ENCODE peak calls at places on chromosome 13, in eight cellular contexts. One of them, this sample, is unnamed.

GRCh38 chr13:39284801-39285388 is 246.6 kb downstream of the NHLRC3 start:
- DNase-seq in COR-L47: no peak
- DNase-seq in type B pancreatic cell: no peak
- DNase-seq in activated naive CD8-positive, alpha-beta T cell treated with anti-CD3 and anti-CD28 coated beads, Interleukin-2, amount 10 ng/mL, durations not matched to agents 7 days and 5 days: no peak
- DNase-seq in aorta: no peak
- DNase-seq in hepatic stellate cell: no peak
- DNase-seq in iPS DF 19.7: peak; percentile 25
- DNase-seq in tibial artery: no peak
- DNase-seq in this sample: no peak

GRCh38 chr13:24301911-24302310 is 7.5 kb upstream of the C1QTNF9 start:
- DNase-seq in activated naive CD8-positive, alpha-beta T cell treated with anti-CD3 and anti-CD28 coated beads, Interleukin-2, amount 10 ng/mL, durations not matched to agents 7 days and 5 days: no peak
- DNase-seq in COR-L47: no peak
- DNase-seq in iPS DF 19.7: no peak
- DNase-seq in type B pancreatic cell: no peak
- DNase-seq in hepatic stellate cell: no peak
- DNase-seq in tibial artery: no peak
- DNase-seq in aorta: no peak
- DNase-seq in this sample: no peak

GRCh38 chr13:49444517-49445395 is 682 bp downstream of the SETDB2 start:
- DNase-seq in aorta: no peak
- DNase-seq in iPS DF 19.7: no peak
- DNase-seq in activated naive CD8-positive, alpha-beta T cell treated with anti-CD3 and anti-CD28 coated beads, Interleukin-2, amount 10 ng/mL, durations not matched to agents 7 days and 5 days: no peak
- DNase-seq in tibial artery: no peak
- DNase-seq in COR-L47: no peak
- DNase-seq in hepatic stellate cell: peak; percentile 7
- DNase-seq in type B pancreatic cell: no peak
- DNase-seq in this sample: no peak

GRCh38 chr13:113939905-113940339 is 34.0 kb downstream of the C13orf46 start:
- DNase-seq in tibial artery: no peak
- DNase-seq in activated naive CD8-positive, alpha-beta T cell treated with anti-CD3 and anti-CD28 coated beads, Interleukin-2, amount 10 ng/mL, durations not matched to agents 7 days and 5 days: no peak
- DNase-seq in aorta: no peak
- DNase-seq in iPS DF 19.7: no peak
- DNase-seq in hepatic stellate cell: no peak
- DNase-seq in COR-L47: no peak
- DNase-seq in type B pancreatic cell: no peak
- DNase-seq in this sample: no peak

GRCh38 chr13:32911506-32911905 is 104.7 kb upstream of the KL start:
- DNase-seq in type B pancreatic cell: no peak
- DNase-seq in activated naive CD8-positive, alpha-beta T cell treated with anti-CD3 and anti-CD28 coated beads, Interleukin-2, amount 10 ng/mL, durations not matched to agents 7 days and 5 days: peak; percentile 40
- DNase-seq in aorta: no peak
- DNase-seq in hepatic stellate cell: peak; percentile 67
- DNase-seq in COR-L47: peak; percentile 77
- DNase-seq in tibial artery: no peak
- DNase-seq in iPS DF 19.7: peak; percentile 45
- DNase-seq in this sample: no peak

GRCh38 chr13:29021717-29022116 is 201.6 kb downstream of the MTUS2 start:
- DNase-seq in iPS DF 19.7: no peak
- DNase-seq in type B pancreatic cell: no peak
- DNase-seq in aorta: no peak
- DNase-seq in activated naive CD8-positive, alpha-beta T cell treated with anti-CD3 and anti-CD28 coated beads, Interleukin-2, amount 10 ng/mL, durations not matched to agents 7 days and 5 days: no peak
- DNase-seq in hepatic stellate cell: no peak
- DNase-seq in COR-L47: no peak
- DNase-seq in tibial artery: no peak
- DNase-seq in this sample: no peak

GRCh38 chr13:65959305-65959704 is 1270.8 kb downstream of the PCDH9 start:
- DNase-seq in hepatic stellate cell: no peak
- DNase-seq in aorta: no peak
- DNase-seq in activated naive CD8-positive, alpha-beta T cell treated with anti-CD3 and anti-CD28 coated beads, Interleukin-2, amount 10 ng/mL, durations not matched to agents 7 days and 5 days: no peak
- DNase-seq in iPS DF 19.7: no peak
- DNase-seq in COR-L47: no peak
- DNase-seq in type B pancreatic cell: no peak
- DNase-seq in tibial artery: no peak
- DNase-seq in this sample: no peak

GRCh38 chr13:95924389-95924994 is 128.7 kb downstream of the UGGT2 start:
- DNase-seq in aorta: no peak
- DNase-seq in hepatic stellate cell: peak; percentile 59
- DNase-seq in iPS DF 19.7: peak; percentile 28
- DNase-seq in COR-L47: no peak
- DNase-seq in activated naive CD8-positive, alpha-beta T cell treated with anti-CD3 and anti-CD28 coated beads, Interleukin-2, amount 10 ng/mL, durations not matched to agents 7 days and 5 days: no peak
- DNase-seq in tibial artery: no peak
- DNase-seq in type B pancreatic cell: no peak
- DNase-seq in this sample: no peak

GRCh38 chr13:46179576-46180368 is 2.2 kb downstream of the LCP1 start:
- DNase-seq in COR-L47: no peak
- DNase-seq in iPS DF 19.7: no peak
- DNase-seq in tibial artery: peak; percentile 73
- DNase-seq in type B pancreatic cell: no peak
- DNase-seq in aorta: peak; percentile 85
- DNase-seq in activated naive CD8-positive, alpha-beta T cell treated with anti-CD3 and anti-CD28 coated beads, Interleukin-2, amount 10 ng/mL, durations not matched to agents 7 days and 5 days: peak; percentile 75
- DNase-seq in hepatic stellate cell: no peak
- DNase-seq in this sample: no peak

GRCh38 chr13:41751734-41752445 is 209.0 kb downstream of the VWA8 start:
- DNase-seq in aorta: no peak
- DNase-seq in activated naive CD8-positive, alpha-beta T cell treated with anti-CD3 and anti-CD28 coated beads, Interleukin-2, amount 10 ng/mL, durations not matched to agents 7 days and 5 days: no peak
- DNase-seq in hepatic stellate cell: no peak
- DNase-seq in iPS DF 19.7: no peak
- DNase-seq in type B pancreatic cell: no peak
- DNase-seq in tibial artery: no peak
- DNase-seq in COR-L47: no peak
- DNase-seq in this sample: no peak

GRCh38 chr13:113633485-113633873 is 24.5 kb downstream of the ATP4B start:
- DNase-seq in hepatic stellate cell: no peak
- DNase-seq in aorta: no peak
- DNase-seq in COR-L47: no peak
- DNase-seq in tibial artery: no peak
- DNase-seq in type B pancreatic cell: no peak
- DNase-seq in activated naive CD8-positive, alpha-beta T cell treated with anti-CD3 and anti-CD28 coated beads, Interleukin-2, amount 10 ng/mL, durations not matched to agents 7 days and 5 days: no peak
- DNase-seq in iPS DF 19.7: no peak
- DNase-seq in this sample: peak; percentile 34

GRCh38 chr13:26442541-26442940 is 114.9 kb upstream of the WASF3 start:
- DNase-seq in hepatic stellate cell: peak; percentile 27
- DNase-seq in iPS DF 19.7: no peak
- DNase-seq in COR-L47: no peak
- DNase-seq in type B pancreatic cell: no peak
- DNase-seq in aorta: no peak
- DNase-seq in tibial artery: no peak
- DNase-seq in activated naive CD8-positive, alpha-beta T cell treated with anti-CD3 and anti-CD28 coated beads, Interleukin-2, amount 10 ng/mL, durations not matched to agents 7 days and 5 days: no peak
- DNase-seq in this sample: no peak

GRCh38 chr13:73657821-73658540 is 476.2 kb downstream of the KLF12 start:
- DNase-seq in hepatic stellate cell: no peak
- DNase-seq in COR-L47: no peak
- DNase-seq in tibial artery: peak; percentile 84
- DNase-seq in type B pancreatic cell: no peak
- DNase-seq in iPS DF 19.7: no peak
- DNase-seq in aorta: peak; percentile 83
- DNase-seq in activated naive CD8-positive, alpha-beta T cell treated with anti-CD3 and anti-CD28 coated beads, Interleukin-2, amount 10 ng/mL, durations not matched to agents 7 days and 5 days: no peak
- DNase-seq in this sample: peak; percentile 83

GRCh38 chr13:98619556-98619955 is 42.6 kb upstream of the STK24 start:
- DNase-seq in COR-L47: no peak
- DNase-seq in aorta: no peak
- DNase-seq in activated naive CD8-positive, alpha-beta T cell treated with anti-CD3 and anti-CD28 coated beads, Interleukin-2, amount 10 ng/mL, durations not matched to agents 7 days and 5 days: no peak
- DNase-seq in hepatic stellate cell: no peak
- DNase-seq in tibial artery: no peak
- DNase-seq in iPS DF 19.7: no peak
- DNase-seq in type B pancreatic cell: no peak
- DNase-seq in this sample: no peak

GRCh38 chr13:80132741-80133601 is 208.0 kb downstream of the SPRY2 start:
- DNase-seq in type B pancreatic cell: no peak
- DNase-seq in aorta: peak; percentile 55
- DNase-seq in activated naive CD8-positive, alpha-beta T cell treated with anti-CD3 and anti-CD28 coated beads, Interleukin-2, amount 10 ng/mL, durations not matched to agents 7 days and 5 days: no peak
- DNase-seq in COR-L47: no peak
- DNase-seq in hepatic stellate cell: peak; percentile 24
- DNase-seq in tibial artery: peak; percentile 82
- DNase-seq in iPS DF 19.7: no peak
- DNase-seq in this sample: peak; percentile 60

GRCh38 chr13:21583496-21583895 is 20.5 kb downstream of the MICU2 start:
- DNase-seq in type B pancreatic cell: no peak
- DNase-seq in activated naive CD8-positive, alpha-beta T cell treated with anti-CD3 and anti-CD28 coated beads, Interleukin-2, amount 10 ng/mL, durations not matched to agents 7 days and 5 days: no peak
- DNase-seq in aorta: no peak
- DNase-seq in COR-L47: no peak
- DNase-seq in iPS DF 19.7: peak; percentile 52
- DNase-seq in tibial artery: no peak
- DNase-seq in hepatic stellate cell: peak; percentile 42
- DNase-seq in this sample: no peak

GRCh38 chr13:82938644-82939043 is 943.6 kb downstream of the SLITRK1 start:
- DNase-seq in activated naive CD8-positive, alpha-beta T cell treated with anti-CD3 and anti-CD28 coated beads, Interleukin-2, amount 10 ng/mL, durations not matched to agents 7 days and 5 days: no peak
- DNase-seq in iPS DF 19.7: no peak
- DNase-seq in COR-L47: no peak
- DNase-seq in hepatic stellate cell: no peak
- DNase-seq in tibial artery: no peak
- DNase-seq in aorta: no peak
- DNase-seq in type B pancreatic cell: no peak
- DNase-seq in this sample: no peak

GRCh38 chr13:33764716-33765115 is 53.2 kb upstream of the RFC3 start:
- DNase-seq in aorta: no peak
- DNase-seq in iPS DF 19.7: no peak
- DNase-seq in activated naive CD8-positive, alpha-beta T cell treated with anti-CD3 and anti-CD28 coated beads, Interleukin-2, amount 10 ng/mL, durations not matched to agents 7 days and 5 days: no peak
- DNase-seq in tibial artery: no peak
- DNase-seq in type B pancreatic cell: no peak
- DNase-seq in COR-L47: peak; percentile 52
- DNase-seq in hepatic stellate cell: no peak
- DNase-seq in this sample: no peak

GRCh38 chr13:23025848-23026608 is 154.8 kb upstream of the SGCG start:
- DNase-seq in iPS DF 19.7: no peak
- DNase-seq in hepatic stellate cell: no peak
- DNase-seq in tibial artery: no peak
- DNase-seq in aorta: no peak
- DNase-seq in activated naive CD8-positive, alpha-beta T cell treated with anti-CD3 and anti-CD28 coated beads, Interleukin-2, amount 10 ng/mL, durations not matched to agents 7 days and 5 days: no peak
- DNase-seq in type B pancreatic cell: no peak
- DNase-seq in COR-L47: no peak
- DNase-seq in this sample: no peak

GRCh38 chr13:30679483-30680330 is 55.6 kb upstream of the ALOX5AP start:
- DNase-seq in activated naive CD8-positive, alpha-beta T cell treated with anti-CD3 and anti-CD28 coated beads, Interleukin-2, amount 10 ng/mL, durations not matched to agents 7 days and 5 days: no peak
- DNase-seq in hepatic stellate cell: peak; percentile 49
- DNase-seq in COR-L47: no peak
- DNase-seq in type B pancreatic cell: no peak
- DNase-seq in iPS DF 19.7: no peak
- DNase-seq in aorta: no peak
- DNase-seq in tibial artery: no peak
- DNase-seq in this sample: no peak

GRCh38 chr13:113815151-113816058 is 48.5 kb downstream of the GAS6 start:
- DNase-seq in iPS DF 19.7: no peak
- DNase-seq in tibial artery: no peak
- DNase-seq in aorta: no peak
- DNase-seq in hepatic stellate cell: no peak
- DNase-seq in activated naive CD8-positive, alpha-beta T cell treated with anti-CD3 and anti-CD28 coated beads, Interleukin-2, amount 10 ng/mL, durations not matched to agents 7 days and 5 days: peak; percentile 50
- DNase-seq in COR-L47: no peak
- DNase-seq in type B pancreatic cell: no peak
- DNase-seq in this sample: no peak

GRCh38 chr13:50125306-50125555 is 110.0 kb downstream of the KCNRG start:
- DNase-seq in COR-L47: peak; percentile 80
- DNase-seq in aorta: no peak
- DNase-seq in activated naive CD8-positive, alpha-beta T cell treated with anti-CD3 and anti-CD28 coated beads, Interleukin-2, amount 10 ng/mL, durations not matched to agents 7 days and 5 days: peak; percentile 74
- DNase-seq in tibial artery: no peak
- DNase-seq in type B pancreatic cell: peak; percentile 78
- DNase-seq in hepatic stellate cell: no peak
- DNase-seq in iPS DF 19.7: no peak
- DNase-seq in this sample: no peak

GRCh38 chr13:27012482-27013197 is 159.0 kb downstream of the USP12 start:
- DNase-seq in activated naive CD8-positive, alpha-beta T cell treated with anti-CD3 and anti-CD28 coated beads, Interleukin-2, amount 10 ng/mL, durations not matched to agents 7 days and 5 days: no peak
- DNase-seq in iPS DF 19.7: no peak
- DNase-seq in COR-L47: no peak
- DNase-seq in hepatic stellate cell: peak; percentile 60
- DNase-seq in type B pancreatic cell: no peak
- DNase-seq in aorta: no peak
- DNase-seq in tibial artery: no peak
- DNase-seq in this sample: no peak

GRCh38 chr13:113169277-113170272 is 11.1 kb downstream of the PROZ start:
- DNase-seq in type B pancreatic cell: no peak
- DNase-seq in iPS DF 19.7: no peak
- DNase-seq in hepatic stellate cell: no peak
- DNase-seq in tibial artery: no peak
- DNase-seq in activated naive CD8-positive, alpha-beta T cell treated with anti-CD3 and anti-CD28 coated beads, Interleukin-2, amount 10 ng/mL, durations not matched to agents 7 days and 5 days: no peak
- DNase-seq in COR-L47: no peak
- DNase-seq in aorta: no peak
- DNase-seq in this sample: no peak

This sample was measured in suprapubic skin.